ENCODE peak calls at places on chromosomes 6 and 20, in four cellular contexts. One of them, this sample, is unnamed.

GRCh38 chr20:35005463-35005961 is 49.8 kb downstream of the MYH7B start:
- DNase-seq in brain microvascular endothelial cell: no peak
- DNase-seq in cardiac fibroblast: no peak
- DNase-seq in IMR-90: no peak
- DNase-seq in this sample: no peak

GRCh38 chr20:48126227-48126740 is 341.0 kb upstream of the SULF2 start:
- DNase-seq in cardiac fibroblast: no peak
- DNase-seq in brain microvascular endothelial cell: no peak
- DNase-seq in IMR-90: no peak
- DNase-seq in this sample: no peak

GRCh38 chr20:41142241-41142640 is 4.9 kb downstream of the PLCG1 start:
- DNase-seq in IMR-90: no peak
- DNase-seq in cardiac fibroblast: no peak
- DNase-seq in brain microvascular endothelial cell: no peak
- DNase-seq in this sample: no peak

GRCh38 chr6:122733259-122733658 is 46.3 kb upstream of the FABP7 start:
- DNase-seq in IMR-90: no peak
- DNase-seq in brain microvascular endothelial cell: no peak
- DNase-seq in cardiac fibroblast: no peak
- DNase-seq in this sample: no peak

GRCh38 chr6:1594495-1595200 is 15.1 kb upstream of the FOXC1 start:
- DNase-seq in IMR-90: no peak
- DNase-seq in cardiac fibroblast: no peak
- DNase-seq in brain microvascular endothelial cell: no peak
- DNase-seq in this sample: no peak

GRCh38 chr6:152399409-152399808 is 237.8 kb downstream of the SYNE1 start:
- DNase-seq in IMR-90: peak
- DNase-seq in brain microvascular endothelial cell: no peak
- DNase-seq in cardiac fibroblast: no peak
- DNase-seq in this sample: no peak

GRCh38 chr20:36591854-36592641 is 13.5 kb upstream of the RAB5IF start:
- DNase-seq in brain microvascular endothelial cell: no peak
- DNase-seq in cardiac fibroblast: peak
- DNase-seq in IMR-90: peak
- DNase-seq in this sample: peak

GRCh38 chr6:80566361-80566760 is 459.9 kb downstream of the BCKDHB start:
- DNase-seq in cardiac fibroblast: no peak
- DNase-seq in IMR-90: no peak
- DNase-seq in brain microvascular endothelial cell: no peak
- DNase-seq in this sample: no peak

GRCh38 chr6:163955752-163956151 is 541.2 kb downstream of the QKI start:
- DNase-seq in IMR-90: no peak
- DNase-seq in brain microvascular endothelial cell: no peak
- DNase-seq in cardiac fibroblast: no peak
- DNase-seq in this sample: no peak

GRCh38 chr20:4014031-4014474 is 1.3 kb downstream of the RNF24 start:
- DNase-seq in IMR-90: peak
- DNase-seq in cardiac fibroblast: peak
- DNase-seq in brain microvascular endothelial cell: peak
- DNase-seq in this sample: peak

GRCh38 chr20:9330151-9330550 is 184.2 kb upstream of the LAMP5 start:
- DNase-seq in IMR-90: no peak
- DNase-seq in brain microvascular endothelial cell: no peak
- DNase-seq in cardiac fibroblast: no peak
- DNase-seq in this sample: no peak

GRCh38 chr6:107614828-107615227 is 124.9 kb downstream of the SOBP start:
- DNase-seq in IMR-90: no peak
- DNase-seq in brain microvascular endothelial cell: no peak
- DNase-seq in cardiac fibroblast: no peak
- DNase-seq in this sample: no peak

GRCh38 chr6:107616776-107617175 is 126.9 kb downstream of the SOBP start:
- DNase-seq in IMR-90: no peak
- DNase-seq in brain microvascular endothelial cell: no peak
- DNase-seq in cardiac fibroblast: no peak
- DNase-seq in this sample: no peak

GRCh38 chr6:107611060-107611824 is 121.3 kb downstream of the SOBP start:
- DNase-seq in IMR-90: no peak
- DNase-seq in brain microvascular endothelial cell: peak
- DNase-seq in cardiac fibroblast: peak
- DNase-seq in this sample: no peak

GRCh38 chr6:107613980-107614379 is 124.1 kb downstream of the SOBP start:
- DNase-seq in IMR-90: no peak
- DNase-seq in cardiac fibroblast: no peak
- DNase-seq in brain microvascular endothelial cell: no peak
- DNase-seq in this sample: no peak

DNA sequence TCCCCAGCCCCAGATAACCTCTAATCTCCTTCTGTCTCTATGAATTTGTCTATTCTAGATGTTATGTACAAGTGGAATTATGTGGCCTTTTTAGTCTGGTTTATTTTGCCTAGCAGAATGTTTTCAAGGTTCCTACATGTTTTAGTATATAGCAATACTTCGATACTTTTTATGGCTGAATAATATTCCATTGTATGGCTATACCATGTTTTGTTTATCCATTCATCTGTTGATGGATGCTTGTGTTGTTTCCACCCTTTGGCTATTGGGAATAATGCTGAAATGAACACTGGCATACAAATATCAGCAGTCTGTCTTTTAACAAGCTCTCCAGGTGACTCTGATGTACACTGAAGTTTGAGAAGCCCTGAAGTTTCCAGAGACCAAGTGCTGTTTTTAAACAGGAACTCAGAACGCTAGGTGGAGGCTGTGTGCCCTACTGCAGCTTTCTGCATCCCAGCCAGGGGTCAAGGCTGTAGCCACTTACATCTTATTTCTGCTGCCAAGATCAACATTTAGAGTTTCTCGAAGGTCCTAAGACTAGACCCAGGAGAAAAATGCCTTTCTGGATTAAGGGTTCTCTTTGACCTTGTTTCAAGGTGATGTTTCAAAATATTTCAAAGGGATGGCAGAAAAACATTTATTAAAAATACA is 123.0 kb downstream of the SOBP start:
- DNase-seq in brain microvascular endothelial cell: no peak
- DNase-seq in cardiac fibroblast: peak
- DNase-seq in IMR-90: no peak
- DNase-seq in this sample: peak
- TF ChIP-seq CTCF in brain microvascular endothelial cell: no peak
- TF ChIP-seq CTCF in cardiac fibroblast: no peak
- TF ChIP-seq CTCF in IMR-90: no peak
- TF ChIP-seq CTCF in this sample: peak

GRCh38 chr6:139472341-139473038 is 98.0 kb upstream of the CITED2 start:
- DNase-seq in cardiac fibroblast: peak
- DNase-seq in brain microvascular endothelial cell: no peak
- DNase-seq in IMR-90: peak
- DNase-seq in this sample: peak

GRCh38 chr6:139474145-139475108 is 100.0 kb upstream of the CITED2 start:
- DNase-seq in IMR-90: peak
- DNase-seq in cardiac fibroblast: peak
- DNase-seq in brain microvascular endothelial cell: no peak
- DNase-seq in this sample: peak

GRCh38 chr6:139473239-139473701 is 98.8 kb upstream of the CITED2 start:
- DNase-seq in brain microvascular endothelial cell: no peak
- DNase-seq in IMR-90: no peak
- DNase-seq in cardiac fibroblast: peak
- DNase-seq in this sample: peak

GRCh38 chr6:139475231-139475630 is 100.8 kb upstream of the CITED2 start:
- DNase-seq in cardiac fibroblast: no peak
- DNase-seq in IMR-90: no peak
- DNase-seq in brain microvascular endothelial cell: no peak
- DNase-seq in this sample: no peak

GRCh38 chr6:139473731-139474130 is 99.3 kb upstream of the CITED2 start:
- DNase-seq in IMR-90: no peak
- DNase-seq in brain microvascular endothelial cell: no peak
- DNase-seq in cardiac fibroblast: peak
- DNase-seq in this sample: peak
- H3K4me3 ChIP-seq in IMR-90: no peak
- H3K4me3 ChIP-seq in brain microvascular endothelial cell: no peak
- H3K4me3 ChIP-seq in cardiac fibroblast: no peak
- H3K4me3 ChIP-seq in this sample: no peak

GRCh38 chr6:105136433-105137350 is 43.1 kb downstream of the POPDC3 start:
- DNase-seq in cardiac fibroblast: peak
- DNase-seq in IMR-90: peak
- DNase-seq in brain microvascular endothelial cell: peak
- DNase-seq in this sample: peak

GRCh38 chr6:105137388-105137787 is 42.4 kb downstream of the POPDC3 start:
- DNase-seq in cardiac fibroblast: peak
- DNase-seq in IMR-90: no peak
- DNase-seq in brain microvascular endothelial cell: no peak
- DNase-seq in this sample: peak

GRCh38 chr6:105135907-105136432 is 43.8 kb downstream of the POPDC3 start:
- DNase-seq in cardiac fibroblast: peak
- DNase-seq in brain microvascular endothelial cell: peak
- DNase-seq in IMR-90: peak
- DNase-seq in this sample: peak

GRCh38 chr6:105138141-105138540 is 41.7 kb downstream of the POPDC3 start:
- DNase-seq in IMR-90: no peak
- DNase-seq in brain microvascular endothelial cell: no peak
- DNase-seq in cardiac fibroblast: no peak
- DNase-seq in this sample: no peak

GRCh38 chr6:105135056-105135455 is 44.8 kb downstream of the POPDC3 start:
- DNase-seq in cardiac fibroblast: peak
- DNase-seq in brain microvascular endothelial cell: peak
- DNase-seq in IMR-90: peak
- DNase-seq in this sample: peak
- TF ChIP-seq CTCF in cardiac fibroblast: peak
- TF ChIP-seq CTCF in brain microvascular endothelial cell: peak
- TF ChIP-seq CTCF in IMR-90: peak
- TF ChIP-seq CTCF in this sample: peak

DNA sequence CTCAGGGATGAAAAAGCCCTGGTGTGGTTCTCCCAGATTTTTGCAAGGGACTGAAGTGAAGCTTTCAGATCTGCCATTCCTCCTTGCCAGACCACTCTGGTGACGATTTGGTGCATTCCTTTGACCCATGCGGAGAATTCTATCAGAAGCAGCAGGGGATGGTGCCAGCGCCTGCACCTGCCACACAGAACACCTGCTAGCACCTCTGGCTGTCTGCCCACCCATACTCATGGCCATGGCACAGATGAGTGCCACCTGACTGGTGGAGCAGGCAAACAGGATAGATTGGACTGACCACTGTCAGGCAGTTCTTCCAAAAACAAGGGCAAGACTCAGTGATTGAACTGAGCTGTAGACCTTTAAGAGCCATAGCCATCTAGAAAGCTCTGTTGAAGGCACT is 107.1 kb downstream of the CDYL start:
- DNase-seq in brain microvascular endothelial cell: no peak
- DNase-seq in cardiac fibroblast: no peak
- DNase-seq in IMR-90: no peak
- DNase-seq in this sample: no peak
- H3K4me3 ChIP-seq in brain microvascular endothelial cell: no peak
- H3K4me3 ChIP-seq in cardiac fibroblast: no peak
- H3K4me3 ChIP-seq in IMR-90: no peak
- H3K4me3 ChIP-seq in this sample: no peak

GRCh38 chr20:19770375-19770774 is 12.3 kb downstream of the RIN2 start:
- DNase-seq in brain microvascular endothelial cell: no peak
- DNase-seq in cardiac fibroblast: no peak
- DNase-seq in IMR-90: no peak
- DNase-seq in this sample: no peak
- TF ChIP-seq CTCF in brain microvascular endothelial cell: no peak
- TF ChIP-seq CTCF in cardiac fibroblast: no peak
- TF ChIP-seq CTCF in IMR-90: no peak
- TF ChIP-seq CTCF in this sample: no peak

DNA sequence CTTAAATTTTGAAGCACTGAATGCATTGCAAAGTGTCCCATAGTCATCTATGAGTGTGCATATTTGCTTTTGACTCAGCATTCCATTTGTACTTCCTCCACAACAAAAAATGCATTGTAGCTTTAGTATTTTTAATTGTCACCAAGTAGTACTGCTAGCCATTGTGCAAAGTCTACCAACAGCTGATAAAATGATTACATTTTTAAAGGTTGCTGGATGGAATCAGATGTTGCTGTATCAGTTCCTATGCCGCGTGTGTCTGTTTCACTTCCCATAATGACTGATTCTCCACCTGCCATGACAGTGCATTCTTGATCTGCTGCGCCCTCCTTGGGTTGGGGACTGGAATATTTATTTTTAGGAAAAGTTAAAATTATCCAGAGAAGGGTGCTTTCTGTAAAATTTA is 41.2 kb downstream of the SLX4IP start:
- DNase-seq in brain microvascular endothelial cell: no peak
- DNase-seq in IMR-90: peak
- DNase-seq in cardiac fibroblast: no peak
- DNase-seq in this sample: no peak
- H3K4me3 ChIP-seq in brain microvascular endothelial cell: no peak
- H3K4me3 ChIP-seq in IMR-90: no peak
- H3K4me3 ChIP-seq in cardiac fibroblast: no peak
- H3K4me3 ChIP-seq in this sample: no peak

GRCh38 chr6:134437376-134437775 is 119.5 kb upstream of the SGK1 start:
- DNase-seq in brain microvascular endothelial cell: peak
- DNase-seq in IMR-90: peak
- DNase-seq in cardiac fibroblast: no peak
- DNase-seq in this sample: peak
- TF ChIP-seq CTCF in brain microvascular endothelial cell: peak
- TF ChIP-seq CTCF in IMR-90: peak
- TF ChIP-seq CTCF in cardiac fibroblast: peak
- TF ChIP-seq CTCF in this sample: no peak

DNA sequence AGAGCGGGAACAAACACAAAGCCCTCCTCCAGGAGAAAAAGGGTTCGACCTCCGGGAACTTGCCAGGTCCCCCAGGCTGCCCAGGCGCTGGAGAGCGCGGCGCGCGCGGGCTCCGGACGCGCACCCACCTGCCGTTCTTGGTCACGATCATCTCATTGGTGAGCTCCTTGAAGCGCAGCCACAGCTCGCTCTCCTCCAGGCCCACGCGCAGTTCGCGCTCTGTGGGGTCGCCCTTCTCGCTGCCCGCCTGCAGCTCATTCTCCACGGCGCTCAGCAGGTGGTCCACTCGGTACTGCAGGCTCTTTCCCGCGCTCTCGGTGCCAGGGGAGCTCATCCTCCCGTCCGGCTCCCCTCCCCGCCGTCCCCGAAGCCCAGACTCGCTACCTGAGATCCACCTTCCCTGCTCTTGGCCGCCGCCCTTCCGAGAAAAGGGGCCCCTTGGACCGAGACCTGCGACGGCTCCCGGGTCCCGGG is 356 bp downstream of the TBXT start:
- DNase-seq in cardiac fibroblast: no peak
- DNase-seq in IMR-90: no peak
- DNase-seq in brain microvascular endothelial cell: no peak
- DNase-seq in this sample: no peak
- H3K4me3 ChIP-seq in cardiac fibroblast: no peak
- H3K4me3 ChIP-seq in IMR-90: no peak
- H3K4me3 ChIP-seq in brain microvascular endothelial cell: no peak
- H3K4me3 ChIP-seq in this sample: no peak

GRCh38 chr6:89212472-89212871 is 4.7 kb downstream of the GABRR1 start:
- DNase-seq in cardiac fibroblast: no peak
- DNase-seq in IMR-90: no peak
- DNase-seq in brain microvascular endothelial cell: no peak
- DNase-seq in this sample: no peak
- TF ChIP-seq CTCF in cardiac fibroblast: no peak
- TF ChIP-seq CTCF in IMR-90: no peak
- TF ChIP-seq CTCF in brain microvascular endothelial cell: no peak
- TF ChIP-seq CTCF in this sample: no peak